ENCODE peak calls at places on chromosomes 5 and 9, in eight cellular contexts. M is C1 segment of cervical spinal cord; J is endothelial cell; C is left ventricle myocardium inferior; Z is activated T-cell treated with anti-CD3 and anti-CD28 coated beads, Interleukin-2, amount 50 U/mL, for 72 hours; G is GM12892; Y is anterior cingulate cortex; T is EL. P is an unnamed sample.

GRCh38 chr9:16342621-16343020 is 527.8 kb downstream of the BNC2 start:
- DNase-seq in M (no peak), J (no peak), C (no peak), Z (no peak), G (no peak), Y (no peak), T (no peak), P (no peak)

GRCh38 chr5:143341807-143342570 is 61.5 kb downstream of the NR3C1 start:
- DNase-seq in M (no peak), J (no peak), C (no peak), Z (peak; percentile 13), G (no peak), Y (no peak), T (peak; percentile 60), P (no peak)

GRCh38 chr5:113487411-113487778 is 858 bp downstream of the MCC start:
- DNase-seq in M (no peak), J (peak; percentile 7), C (no peak), Z (no peak), G (no peak), Y (no peak), T (no peak), P (peak; percentile 14)

GRCh38 chr5:36363101-36363500 is 61.4 kb upstream of the RANBP3L start:
- DNase-seq in M (no peak), J (no peak), C (no peak), Z (no peak), G (no peak), Y (no peak), T (peak; percentile 74), P (no peak)

GRCh38 chr5:33439905-33440481 is 772 bp upstream of the TARS1 start:
- DNase-seq in M (no peak), J (no peak), C (no peak), Z (no peak), G (no peak), Y (no peak), T (no peak), P (no peak)

GRCh38 chr9:34554211-34555001 is 31.6 kb upstream of the ENHO start:
- DNase-seq in M (no peak), J (no peak), C (no peak), Z (no peak), G (no peak), Y (no peak), T (no peak), P (no peak)

GRCh38 chr5:173963107-173963506 is 25.9 kb upstream of the C5orf47 start:
- DNase-seq in M (peak; percentile 20), J (no peak), C (no peak), Z (no peak), G (no peak), Y (no peak), T (peak; percentile 69), P (no peak)

GRCh38 chr9:125989524-125990180 is 242.5 kb downstream of the PBX3 start:
- DNase-seq in M (no peak), J (no peak), C (no peak), Z (no peak), G (no peak), Y (no peak), T (no peak), P (no peak)

GRCh38 chr9:16138961-16139441 is 586.2 kb downstream of the CCDC171 start:
- DNase-seq in M (no peak), J (no peak), C (peak; percentile 72), Z (no peak), G (no peak), Y (no peak), T (peak; percentile 61), P (no peak)

GRCh38 chr9:133238851-133239532 is 29.9 kb upstream of the OBP2B start:
- DNase-seq in M (no peak), J (peak; percentile 82), C (peak; percentile 60), Z (peak; percentile 75), G (peak; percentile 73), Y (no peak), T (peak; percentile 73), P (peak; percentile 55)

GRCh38 chr5:91937121-91937520 is 554.0 kb upstream of the ARRDC3 start:
- DNase-seq in M (no peak), J (no peak), C (no peak), Z (no peak), G (no peak), Y (no peak), T (no peak), P (no peak)

GRCh38 chr9:93577045-93577939 is 908 bp downstream of the PHF2 start:
- DNase-seq in M (no peak), J (peak; percentile 45), C (peak; percentile 54), Z (no peak), G (peak; percentile 50), Y (no peak), T (peak; percentile 20), P (no peak)

GRCh38 chr5:33588654-33589372 is 148.0 kb downstream of the TARS1 start:
- DNase-seq in M (no peak), J (peak; percentile 55), C (no peak), Z (peak; percentile 50), G (peak; percentile 24), Y (no peak), T (peak; percentile 13), P (peak; percentile 11)

GRCh38 chr5:103915081-103915480 is 352.5 kb upstream of the NUDT12 start:
- DNase-seq in M (no peak), J (no peak), C (no peak), Z (no peak), G (no peak), Y (no peak), T (peak; percentile 25), P (no peak)

GRCh38 chr9:7910426-7911015 is 110.9 kb upstream of the DMAC1 start:
- DNase-seq in M (peak; percentile 4), J (no peak), C (peak; percentile 16), Z (no peak), G (no peak), Y (no peak), T (no peak), P (no peak)

GRCh38 chr5:176781638-176782570 is 28.5 kb upstream of the UNC5A start:
- DNase-seq in M (no peak), J (no peak), C (no peak), Z (no peak), G (no peak), Y (no peak), T (no peak), P (no peak)

GRCh38 chr9:137589441-137590122 is 730 bp downstream of the ZMYND19 start:
- DNase-seq in M (no peak), J (no peak), C (no peak), Z (peak; percentile 34), G (peak; percentile 46), Y (no peak), T (peak; percentile 20), P (no peak)

GRCh38 chr9:124834586-124834985 is 18.7 kb upstream of the WDR38 start:
- DNase-seq in M (no peak), J (no peak), C (no peak), Z (no peak), G (no peak), Y (no peak), T (peak; percentile 66), P (no peak)

GRCh38 chr5:1400936-1401335 is 44.3 kb downstream of the SLC6A3 start:
- DNase-seq in M (no peak), J (no peak), C (peak; percentile 4), Z (no peak), G (no peak), Y (no peak), T (no peak), P (no peak)

GRCh38 chr9:78031271-78031825 is at the start of gene GNAQ:
- DNase-seq in M (no peak), J (peak; percentile 54), C (peak; percentile 33), Z (peak; percentile 45), G (peak; percentile 7), Y (no peak), T (no peak), P (peak; percentile 48)

GRCh38 chr9:99400184-99400731 is 178.2 kb downstream of the SEC61B start:
- DNase-seq in M (peak; percentile 16), J (no peak), C (peak; percentile 30), Z (no peak), G (no peak), Y (no peak), T (no peak), P (no peak)

GRCh38 chr5:154652746-154653417 is 102.3 kb upstream of the LARP1 start:
- DNase-seq in M (no peak), J (no peak), C (no peak), Z (no peak), G (no peak), Y (no peak), T (no peak), P (no peak)

GRCh38 chr5:151130235-151130921 is 27.2 kb downstream of the ANXA6 start:
- DNase-seq in M (no peak), J (no peak), C (no peak), Z (no peak), G (no peak), Y (no peak), T (no peak), P (no peak)

GRCh38 chr9:88007291-88007650 is 32.9 kb upstream of the CDK20 start:
- DNase-seq in M (no peak), J (no peak), C (no peak), Z (peak; percentile 78), G (no peak), Y (no peak), T (no peak), P (no peak)

GRCh38 chr9:71472400-71472799 is 295.9 kb downstream of the CEMIP2 start:
- DNase-seq in M (no peak), J (no peak), C (no peak), Z (no peak), G (no peak), Y (no peak), T (no peak), P (no peak)

GRCh38 chr5:176810084-176810597 is at the start of gene UNC5A:
- DNase-seq in M (no peak), J (peak; percentile 80), C (peak; percentile 24), Z (peak; percentile 77), G (peak; percentile 62), Y (peak; percentile 37), T (peak; percentile 42), P (peak; percentile 62)

GRCh38 chr9:114621975-114622609 is 11.0 kb downstream of the TMEM268 start:
- DNase-seq in M (peak; percentile 35), J (no peak), C (no peak), Z (no peak), G (no peak), Y (no peak), T (peak; percentile 73), P (no peak)

GRCh38 chr9:8799231-8800014 is 999.8 kb upstream of the DMAC1 start:
- DNase-seq in M (no peak), J (no peak), C (no peak), Z (no peak), G (no peak), Y (no peak), T (no peak), P (no peak)

GRCh38 chr9:79858509-79858908 is 286.7 kb downstream of the TLE4 start:
- DNase-seq in M (no peak), J (no peak), C (no peak), Z (no peak), G (no peak), Y (no peak), T (peak; percentile 57), P (no peak)

GRCh38 chr9:134363450-134363849 is 37.2 kb downstream of the RXRA start:
- DNase-seq in M (no peak), J (no peak), C (no peak), Z (no peak), G (no peak), Y (no peak), T (no peak), P (no peak)

GRCh38 chr5:66356011-66356565 is 212.0 kb downstream of the SREK1 start:
- DNase-seq in M (no peak), J (no peak), C (no peak), Z (no peak), G (no peak), Y (no peak), T (peak; percentile 14), P (no peak)

GRCh38 chr5:143229426-143229895 is 174.0 kb downstream of the NR3C1 start:
- DNase-seq in M (no peak), J (no peak), C (no peak), Z (peak; percentile 35), G (no peak), Y (no peak), T (no peak), P (no peak)

GRCh38 chr5:150642991-150643710 is 2.7 kb downstream of the SYNPO start:
- DNase-seq in M (no peak), J (no peak), C (peak; percentile 17), Z (no peak), G (no peak), Y (no peak), T (no peak), P (no peak)

GRCh38 chr9:2066312-2067273 is 51.4 kb downstream of the SMARCA2 start:
- DNase-seq in M (no peak), J (no peak), C (no peak), Z (no peak), G (no peak), Y (no peak), T (peak; percentile 62), P (no peak)

P was measured in progenitor cell of endocrine pancreas.